ENCODE peak calls at places on chromosomes 5 and 9, in ten cellular contexts. One of them, this sample, is unnamed.

GRCh38 chr9:86034863-86035734 is 64.3 kb downstream of the GOLM1 start:
- DNase-seq in foreskin fibroblast: peak; percentile 70
- DNase-seq in amniotic stem cell: no peak
- DNase-seq in cardiac septum: no peak
- DNase-seq in activated naive CD8-positive, alpha-beta T cell treated with anti-CD3 and anti-CD28 coated beads, Interleukin-2, amount 50 U/mL, for 24 hours: peak; percentile 14
- DNase-seq in progenitor cell of endocrine pancreas: no peak
- DNase-seq in activated CD8-positive, alpha-beta memory T cell treated with anti-CD3 and anti-CD28 coated beads for 48 hours: no peak
- DNase-seq in T-cell: no peak
- DNase-seq in sigmoid colon: no peak
- DNase-seq in HS-27A: no peak
- DNase-seq in this sample: peak; percentile 75

GRCh38 chr9:115050002-115050490 is 67.9 kb downstream of the TNC start:
- DNase-seq in foreskin fibroblast: no peak
- DNase-seq in amniotic stem cell: no peak
- DNase-seq in cardiac septum: no peak
- DNase-seq in activated naive CD8-positive, alpha-beta T cell treated with anti-CD3 and anti-CD28 coated beads, Interleukin-2, amount 50 U/mL, for 24 hours: no peak
- DNase-seq in progenitor cell of endocrine pancreas: no peak
- DNase-seq in activated CD8-positive, alpha-beta memory T cell treated with anti-CD3 and anti-CD28 coated beads for 48 hours: no peak
- DNase-seq in T-cell: no peak
- DNase-seq in sigmoid colon: no peak
- DNase-seq in HS-27A: no peak
- DNase-seq in this sample: no peak

GRCh38 chr5:93677344-93678021 is 63.9 kb downstream of the POU5F2 start:
- DNase-seq in foreskin fibroblast: peak; percentile 97
- DNase-seq in amniotic stem cell: peak; percentile 68
- DNase-seq in cardiac septum: peak; percentile 74
- DNase-seq in activated naive CD8-positive, alpha-beta T cell treated with anti-CD3 and anti-CD28 coated beads, Interleukin-2, amount 50 U/mL, for 24 hours: no peak
- DNase-seq in progenitor cell of endocrine pancreas: peak; percentile 14
- DNase-seq in activated CD8-positive, alpha-beta memory T cell treated with anti-CD3 and anti-CD28 coated beads for 48 hours: no peak
- DNase-seq in T-cell: no peak
- DNase-seq in sigmoid colon: no peak
- DNase-seq in HS-27A: peak; percentile 68
- DNase-seq in this sample: no peak

GRCh38 chr5:94471496-94471895 is 146.9 kb downstream of the KIAA0825 start:
- DNase-seq in foreskin fibroblast: peak; percentile 59
- DNase-seq in amniotic stem cell: no peak
- DNase-seq in cardiac septum: no peak
- DNase-seq in activated naive CD8-positive, alpha-beta T cell treated with anti-CD3 and anti-CD28 coated beads, Interleukin-2, amount 50 U/mL, for 24 hours: no peak
- DNase-seq in progenitor cell of endocrine pancreas: no peak
- DNase-seq in activated CD8-positive, alpha-beta memory T cell treated with anti-CD3 and anti-CD28 coated beads for 48 hours: no peak
- DNase-seq in T-cell: no peak
- DNase-seq in sigmoid colon: no peak
- DNase-seq in HS-27A: no peak
- DNase-seq in this sample: no peak

GRCh38 chr5:1521671-1522600 is 1.8 kb downstream of the LPCAT1 start:
- DNase-seq in foreskin fibroblast: peak; percentile 93
- DNase-seq in amniotic stem cell: peak; percentile 54
- DNase-seq in cardiac septum: peak; percentile 61
- DNase-seq in activated naive CD8-positive, alpha-beta T cell treated with anti-CD3 and anti-CD28 coated beads, Interleukin-2, amount 50 U/mL, for 24 hours: no peak
- DNase-seq in progenitor cell of endocrine pancreas: no peak
- DNase-seq in activated CD8-positive, alpha-beta memory T cell treated with anti-CD3 and anti-CD28 coated beads for 48 hours: no peak
- DNase-seq in T-cell: no peak
- DNase-seq in sigmoid colon: peak; percentile 59
- DNase-seq in HS-27A: peak; percentile 36
- DNase-seq in this sample: no peak

GRCh38 chr5:81848368-81848767 is 97.5 kb upstream of the SSBP2 start:
- DNase-seq in foreskin fibroblast: peak; percentile 36
- DNase-seq in amniotic stem cell: no peak
- DNase-seq in cardiac septum: no peak
- DNase-seq in activated naive CD8-positive, alpha-beta T cell treated with anti-CD3 and anti-CD28 coated beads, Interleukin-2, amount 50 U/mL, for 24 hours: no peak
- DNase-seq in progenitor cell of endocrine pancreas: no peak
- DNase-seq in activated CD8-positive, alpha-beta memory T cell treated with anti-CD3 and anti-CD28 coated beads for 48 hours: no peak
- DNase-seq in T-cell: no peak
- DNase-seq in sigmoid colon: no peak
- DNase-seq in HS-27A: no peak
- DNase-seq in this sample: no peak

GRCh38 chr9:77433675-77434445 is 214.3 kb downstream of the GNA14 start:
- DNase-seq in foreskin fibroblast: peak; percentile 89
- DNase-seq in amniotic stem cell: peak; percentile 54
- DNase-seq in cardiac septum: no peak
- DNase-seq in activated naive CD8-positive, alpha-beta T cell treated with anti-CD3 and anti-CD28 coated beads, Interleukin-2, amount 50 U/mL, for 24 hours: peak; percentile 28
- DNase-seq in progenitor cell of endocrine pancreas: peak; percentile 28
- DNase-seq in activated CD8-positive, alpha-beta memory T cell treated with anti-CD3 and anti-CD28 coated beads for 48 hours: no peak
- DNase-seq in T-cell: peak; percentile 40
- DNase-seq in sigmoid colon: peak; percentile 84
- DNase-seq in HS-27A: no peak
- DNase-seq in this sample: no peak

GRCh38 chr9:89803403-89803802 is 198.6 kb downstream of the GADD45G start:
- DNase-seq in foreskin fibroblast: no peak
- DNase-seq in amniotic stem cell: no peak
- DNase-seq in cardiac septum: no peak
- DNase-seq in activated naive CD8-positive, alpha-beta T cell treated with anti-CD3 and anti-CD28 coated beads, Interleukin-2, amount 50 U/mL, for 24 hours: no peak
- DNase-seq in progenitor cell of endocrine pancreas: no peak
- DNase-seq in activated CD8-positive, alpha-beta memory T cell treated with anti-CD3 and anti-CD28 coated beads for 48 hours: no peak
- DNase-seq in T-cell: no peak
- DNase-seq in sigmoid colon: no peak
- DNase-seq in HS-27A: no peak
- DNase-seq in this sample: no peak

GRCh38 chr9:98101416-98101815 is 17.6 kb downstream of the TRIM14 start:
- DNase-seq in foreskin fibroblast: no peak
- DNase-seq in amniotic stem cell: no peak
- DNase-seq in cardiac septum: no peak
- DNase-seq in activated naive CD8-positive, alpha-beta T cell treated with anti-CD3 and anti-CD28 coated beads, Interleukin-2, amount 50 U/mL, for 24 hours: no peak
- DNase-seq in progenitor cell of endocrine pancreas: no peak
- DNase-seq in activated CD8-positive, alpha-beta memory T cell treated with anti-CD3 and anti-CD28 coated beads for 48 hours: no peak
- DNase-seq in T-cell: no peak
- DNase-seq in sigmoid colon: no peak
- DNase-seq in HS-27A: no peak
- DNase-seq in this sample: no peak

GRCh38 chr5:34007116-34007674 is 655 bp downstream of the AMACR start:
- DNase-seq in foreskin fibroblast: peak; percentile 47
- DNase-seq in amniotic stem cell: no peak
- DNase-seq in cardiac septum: no peak
- DNase-seq in activated naive CD8-positive, alpha-beta T cell treated with anti-CD3 and anti-CD28 coated beads, Interleukin-2, amount 50 U/mL, for 24 hours: no peak
- DNase-seq in progenitor cell of endocrine pancreas: no peak
- DNase-seq in activated CD8-positive, alpha-beta memory T cell treated with anti-CD3 and anti-CD28 coated beads for 48 hours: no peak
- DNase-seq in T-cell: no peak
- DNase-seq in sigmoid colon: no peak
- DNase-seq in HS-27A: no peak
- DNase-seq in this sample: no peak

GRCh38 chr9:84966876-84967830 is 297.6 kb downstream of the NTRK2 start:
- DNase-seq in foreskin fibroblast: peak; percentile 9
- DNase-seq in amniotic stem cell: no peak
- DNase-seq in cardiac septum: no peak
- DNase-seq in activated naive CD8-positive, alpha-beta T cell treated with anti-CD3 and anti-CD28 coated beads, Interleukin-2, amount 50 U/mL, for 24 hours: no peak
- DNase-seq in progenitor cell of endocrine pancreas: no peak
- DNase-seq in activated CD8-positive, alpha-beta memory T cell treated with anti-CD3 and anti-CD28 coated beads for 48 hours: no peak
- DNase-seq in T-cell: no peak
- DNase-seq in sigmoid colon: no peak
- DNase-seq in HS-27A: no peak
- DNase-seq in this sample: peak; percentile 80

GRCh38 chr5:172801184-172801671 is 30.2 kb upstream of the DUSP1 start:
- DNase-seq in foreskin fibroblast: peak; percentile 93
- DNase-seq in amniotic stem cell: peak; percentile 87
- DNase-seq in cardiac septum: no peak
- DNase-seq in activated naive CD8-positive, alpha-beta T cell treated with anti-CD3 and anti-CD28 coated beads, Interleukin-2, amount 50 U/mL, for 24 hours: no peak
- DNase-seq in progenitor cell of endocrine pancreas: no peak
- DNase-seq in activated CD8-positive, alpha-beta memory T cell treated with anti-CD3 and anti-CD28 coated beads for 48 hours: no peak
- DNase-seq in T-cell: no peak
- DNase-seq in sigmoid colon: no peak
- DNase-seq in HS-27A: peak; percentile 87
- DNase-seq in this sample: no peak

GRCh38 chr9:83069651-83070050 is 6.7 kb upstream of the RASEF start:
- DNase-seq in foreskin fibroblast: no peak
- DNase-seq in amniotic stem cell: no peak
- DNase-seq in cardiac septum: no peak
- DNase-seq in activated naive CD8-positive, alpha-beta T cell treated with anti-CD3 and anti-CD28 coated beads, Interleukin-2, amount 50 U/mL, for 24 hours: no peak
- DNase-seq in progenitor cell of endocrine pancreas: no peak
- DNase-seq in activated CD8-positive, alpha-beta memory T cell treated with anti-CD3 and anti-CD28 coated beads for 48 hours: no peak
- DNase-seq in T-cell: no peak
- DNase-seq in sigmoid colon: no peak
- DNase-seq in HS-27A: no peak
- DNase-seq in this sample: no peak

GRCh38 chr9:21831841-21832509 is 29.5 kb downstream of the MTAP start:
- DNase-seq in foreskin fibroblast: peak; percentile 71
- DNase-seq in amniotic stem cell: peak; percentile 54
- DNase-seq in cardiac septum: no peak
- DNase-seq in activated naive CD8-positive, alpha-beta T cell treated with anti-CD3 and anti-CD28 coated beads, Interleukin-2, amount 50 U/mL, for 24 hours: peak; percentile 21
- DNase-seq in progenitor cell of endocrine pancreas: no peak
- DNase-seq in activated CD8-positive, alpha-beta memory T cell treated with anti-CD3 and anti-CD28 coated beads for 48 hours: no peak
- DNase-seq in T-cell: no peak
- DNase-seq in sigmoid colon: no peak
- DNase-seq in HS-27A: no peak
- DNase-seq in this sample: no peak

GRCh38 chr5:161676109-161676508 is 9.4 kb upstream of the GABRA6 start:
- DNase-seq in foreskin fibroblast: no peak
- DNase-seq in amniotic stem cell: no peak
- DNase-seq in cardiac septum: no peak
- DNase-seq in activated naive CD8-positive, alpha-beta T cell treated with anti-CD3 and anti-CD28 coated beads, Interleukin-2, amount 50 U/mL, for 24 hours: no peak
- DNase-seq in progenitor cell of endocrine pancreas: no peak
- DNase-seq in activated CD8-positive, alpha-beta memory T cell treated with anti-CD3 and anti-CD28 coated beads for 48 hours: no peak
- DNase-seq in T-cell: no peak
- DNase-seq in sigmoid colon: no peak
- DNase-seq in HS-27A: no peak
- DNase-seq in this sample: no peak

GRCh38 chr5:171598279-171599152 is 179.1 kb downstream of the FGF18 start:
- DNase-seq in foreskin fibroblast: no peak
- DNase-seq in amniotic stem cell: no peak
- DNase-seq in cardiac septum: no peak
- DNase-seq in activated naive CD8-positive, alpha-beta T cell treated with anti-CD3 and anti-CD28 coated beads, Interleukin-2, amount 50 U/mL, for 24 hours: no peak
- DNase-seq in progenitor cell of endocrine pancreas: no peak
- DNase-seq in activated CD8-positive, alpha-beta memory T cell treated with anti-CD3 and anti-CD28 coated beads for 48 hours: no peak
- DNase-seq in T-cell: no peak
- DNase-seq in sigmoid colon: no peak
- DNase-seq in HS-27A: no peak
- DNase-seq in this sample: no peak

GRCh38 chr5:154370730-154371334 is 75.0 kb upstream of the SAP30L start:
- DNase-seq in foreskin fibroblast: peak; percentile 37
- DNase-seq in amniotic stem cell: no peak
- DNase-seq in cardiac septum: no peak
- DNase-seq in activated naive CD8-positive, alpha-beta T cell treated with anti-CD3 and anti-CD28 coated beads, Interleukin-2, amount 50 U/mL, for 24 hours: no peak
- DNase-seq in progenitor cell of endocrine pancreas: no peak
- DNase-seq in activated CD8-positive, alpha-beta memory T cell treated with anti-CD3 and anti-CD28 coated beads for 48 hours: no peak
- DNase-seq in T-cell: no peak
- DNase-seq in sigmoid colon: no peak
- DNase-seq in HS-27A: no peak
- DNase-seq in this sample: no peak

GRCh38 chr9:134320195-134320885 is 5.9 kb upstream of the RXRA start:
- DNase-seq in foreskin fibroblast: no peak
- DNase-seq in amniotic stem cell: no peak
- DNase-seq in cardiac septum: peak; percentile 51
- DNase-seq in activated naive CD8-positive, alpha-beta T cell treated with anti-CD3 and anti-CD28 coated beads, Interleukin-2, amount 50 U/mL, for 24 hours: no peak
- DNase-seq in progenitor cell of endocrine pancreas: no peak
- DNase-seq in activated CD8-positive, alpha-beta memory T cell treated with anti-CD3 and anti-CD28 coated beads for 48 hours: no peak
- DNase-seq in T-cell: no peak
- DNase-seq in sigmoid colon: peak; percentile 54
- DNase-seq in HS-27A: no peak
- DNase-seq in this sample: no peak

GRCh38 chr5:79932510-79933504 is 58.3 kb downstream of the MTX3 start:
- DNase-seq in foreskin fibroblast: peak; percentile 76
- DNase-seq in amniotic stem cell: no peak
- DNase-seq in cardiac septum: no peak
- DNase-seq in activated naive CD8-positive, alpha-beta T cell treated with anti-CD3 and anti-CD28 coated beads, Interleukin-2, amount 50 U/mL, for 24 hours: no peak
- DNase-seq in progenitor cell of endocrine pancreas: no peak
- DNase-seq in activated CD8-positive, alpha-beta memory T cell treated with anti-CD3 and anti-CD28 coated beads for 48 hours: no peak
- DNase-seq in T-cell: no peak
- DNase-seq in sigmoid colon: no peak
- DNase-seq in HS-27A: no peak
- DNase-seq in this sample: no peak

GRCh38 chr5:128579111-128579510 is 41.1 kb upstream of the FBN2 start:
- DNase-seq in foreskin fibroblast: peak; percentile 73
- DNase-seq in amniotic stem cell: no peak
- DNase-seq in cardiac septum: no peak
- DNase-seq in activated naive CD8-positive, alpha-beta T cell treated with anti-CD3 and anti-CD28 coated beads, Interleukin-2, amount 50 U/mL, for 24 hours: no peak
- DNase-seq in progenitor cell of endocrine pancreas: no peak
- DNase-seq in activated CD8-positive, alpha-beta memory T cell treated with anti-CD3 and anti-CD28 coated beads for 48 hours: no peak
- DNase-seq in T-cell: no peak
- DNase-seq in sigmoid colon: no peak
- DNase-seq in HS-27A: no peak
- DNase-seq in this sample: no peak

GRCh38 chr5:72035831-72036230 is 71.4 kb upstream of the MAP1B start:
- DNase-seq in foreskin fibroblast: no peak
- DNase-seq in amniotic stem cell: no peak
- DNase-seq in cardiac septum: no peak
- DNase-seq in activated naive CD8-positive, alpha-beta T cell treated with anti-CD3 and anti-CD28 coated beads, Interleukin-2, amount 50 U/mL, for 24 hours: no peak
- DNase-seq in progenitor cell of endocrine pancreas: no peak
- DNase-seq in activated CD8-positive, alpha-beta memory T cell treated with anti-CD3 and anti-CD28 coated beads for 48 hours: no peak
- DNase-seq in T-cell: no peak
- DNase-seq in sigmoid colon: no peak
- DNase-seq in HS-27A: no peak
- DNase-seq in this sample: no peak

This sample was measured in H1.